ENCODE peak calls at places on chromosome 20, in four cellular contexts. S is K562, H is HepG2, Y is H1. G is an unnamed sample.

GRCh38 chr20:12177657-12178293 is 260.1 kb downstream of the BTBD3 start:
- DNase-seq in Y (no peak), H (peak), S (no peak), G (no peak)

GRCh38 chr20:49636447-49636846 is 68.5 kb upstream of the PTGIS start:
- DNase-seq in S (no peak), H (no peak), Y (no peak), G (no peak)

GRCh38 chr20:137668-138131 is 4.7 kb upstream of the DEFB126 start:
- DNase-seq in Y (no peak), H (peak), S (peak), G (no peak)

GRCh38 chr20:7146552-7147219 is 379.2 kb downstream of the BMP2 start:
- DNase-seq in H (no peak), Y (no peak), S (no peak), G (no peak)

GRCh38 chr20:59144831-59145196 is 18.8 kb upstream of the ZNF831 start:
- DNase-seq in H (no peak), S (no peak), Y (no peak), G (no peak)

GRCh38 chr20:19462491-19462890 is 250.0 kb downstream of the SLC24A3 start:
- DNase-seq in S (no peak), Y (no peak), H (no peak), G (no peak)

GRCh38 chr20:13220194-13220856 is 749 bp upstream of the ISM1 start:
- DNase-seq in S (no peak), Y (peak), H (no peak), G (no peak)

GRCh38 chr20:62989201-62989601 is 17.6 kb downstream of the BHLHE23 start:
- DNase-seq in Y (no peak), S (no peak), H (no peak), G (no peak)

GRCh38 chr20:6269163-6269873 is 146.5 kb upstream of the FERMT1 start:
- DNase-seq in S (peak), H (no peak), Y (no peak), G (no peak)

GRCh38 chr20:56636701-56637100 is 7.6 kb downstream of the TFAP2C start:
- DNase-seq in S (no peak), Y (no peak), H (no peak), G (no peak)

GRCh38 chr20:12113075-12113467 is 195.4 kb downstream of the BTBD3 start:
- DNase-seq in S (no peak), Y (no peak), H (no peak), G (no peak)

GRCh38 chr20:13671500-13672288 is 33.0 kb upstream of the TASP1 start:
- DNase-seq in Y (no peak), H (no peak), S (no peak), G (no peak)

GRCh38 chr20:5030348-5031205 is 29.3 kb upstream of the SLC23A2 start:
- DNase-seq in H (no peak), Y (no peak), S (no peak), G (no peak)

GRCh38 chr20:64049060-64049886 is at the start of gene SOX18:
- DNase-seq in H (no peak), S (peak), Y (no peak), G (no peak)

GRCh38 chr20:45867811-45868176 is 10.4 kb downstream of the ZSWIM3 start:
- DNase-seq in Y (no peak), H (no peak), S (no peak), G (no peak)

GRCh38 chr20:36745234-36745926 is 510 bp downstream of the NDRG3 start:
- DNase-seq in H (peak), Y (no peak), S (peak), G (no peak)

GRCh38 chr20:50517817-50518154 is 7.6 kb downstream of the PTPN1 start:
- DNase-seq in H (no peak), S (no peak), Y (no peak), G (no peak)

GRCh38 chr20:8903655-8904605 is 165.0 kb upstream of the PLCB4 start:
- DNase-seq in H (no peak), Y (no peak), S (no peak), G (no peak)

GRCh38 chr20:36744764-36745191 is 1.1 kb downstream of the NDRG3 start:
- DNase-seq in H (no peak), Y (no peak), S (peak), G (no peak)

GRCh38 chr20:50197463-50197862 is 6.8 kb downstream of the CEBPB start:
- DNase-seq in Y (no peak), S (peak), H (no peak), G (no peak)

GRCh38 chr20:51536116-51537069 is 6.1 kb downstream of the NFATC2 start:
- DNase-seq in Y (no peak), H (no peak), S (no peak), G (no peak)

GRCh38 chr20:34368547-34368946 is 5.5 kb downstream of the ITCH start:
- DNase-seq in S (no peak), H (no peak), Y (no peak), G (no peak)

GRCh38 chr20:62902926-62903615 is 23.2 kb downstream of the DIDO1 start:
- DNase-seq in Y (no peak), H (no peak), S (no peak), G (no peak)

GRCh38 chr20:63718996-63719395 is 11.2 kb downstream of the ZGPAT start:
- DNase-seq in Y (no peak), S (no peak), H (no peak), G (no peak)

GRCh38 chr20:58162976-58163375 is 65.5 kb downstream of the ANKRD60 start:
- DNase-seq in Y (no peak), H (no peak), S (no peak), G (no peak)

GRCh38 chr20:3616250-3616649 is 46.9 kb downstream of the GFRA4 start:
- DNase-seq in H (no peak), Y (no peak), S (no peak), G (no peak)

GRCh38 chr20:17327185-17327780 is 100.4 kb downstream of the PCSK2 start:
- DNase-seq in H (no peak), S (no peak), Y (peak), G (no peak)

GRCh38 chr20:25452333-25452732 is 44.9 kb downstream of the GINS1 start:
- DNase-seq in S (no peak), Y (no peak), H (no peak), G (no peak)

GRCh38 chr20:47490795-47491194 is 10.9 kb upstream of the NCOA3 start:
- DNase-seq in S (no peak), H (no peak), Y (no peak), G (no peak)

GRCh38 chr20:47493954-47494293 is 7.8 kb upstream of the NCOA3 start:
- DNase-seq in Y (no peak), H (no peak), S (no peak), G (no peak)

GRCh38 chr20:47492284-47492683 is 9.4 kb upstream of the NCOA3 start:
- DNase-seq in Y (no peak), H (no peak), S (no peak), G (no peak)

GRCh38 chr20:47496118-47496517 is 5.6 kb upstream of the NCOA3 start:
- DNase-seq in Y (no peak), H (no peak), S (no peak), G (no peak)

GRCh38 chr20:47493175-47493953 is 8.3 kb upstream of the NCOA3 start:
- DNase-seq in H (peak), Y (no peak), S (peak), G (no peak)
- TF ChIP-seq HDAC6 in H (no peak), Y (no peak), S (no peak), G (no peak)

DNA sequence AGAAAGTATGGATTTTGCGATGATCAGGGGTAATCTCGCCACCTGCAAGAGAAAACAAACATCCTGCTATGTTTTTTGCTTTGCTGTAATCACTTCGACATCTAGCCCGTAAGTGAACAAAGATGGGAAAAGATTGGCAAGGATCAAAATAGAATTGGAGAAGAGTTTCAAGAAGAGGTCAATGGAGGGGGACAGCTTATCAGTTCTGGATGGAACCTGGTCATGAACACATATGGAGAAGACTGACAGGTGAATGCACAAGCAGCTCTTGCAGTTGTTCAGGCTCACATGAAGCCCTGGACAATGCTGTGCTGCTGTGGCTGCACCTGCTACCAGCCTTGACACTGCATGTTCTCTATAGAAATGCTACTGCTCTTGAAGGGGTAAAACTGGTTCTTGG is 222.1 kb downstream of the BCAS1 start:
- DNase-seq in Y (no peak), S (no peak), H (no peak), G (no peak)
- H3K4me2 ChIP-seq in Y (no peak), S (no peak), H (no peak), G (peak)

GRCh38 chr20:32925481-32926196 is 66.9 kb downstream of the EFCAB8 start:
- DNase-seq in H (no peak), S (no peak), Y (no peak), G (no peak)

GRCh38 chr20:32924781-32925180 is 66.1 kb downstream of the EFCAB8 start:
- DNase-seq in H (no peak), Y (no peak), S (no peak), G (no peak)

GRCh38 chr20:32930701-32931100 is 72.0 kb downstream of the EFCAB8 start:
- DNase-seq in H (no peak), S (no peak), Y (no peak), G (no peak)

GRCh38 chr20:32930181-32930580 is 71.5 kb downstream of the EFCAB8 start:
- DNase-seq in S (no peak), Y (no peak), H (no peak), G (no peak)

DNA sequence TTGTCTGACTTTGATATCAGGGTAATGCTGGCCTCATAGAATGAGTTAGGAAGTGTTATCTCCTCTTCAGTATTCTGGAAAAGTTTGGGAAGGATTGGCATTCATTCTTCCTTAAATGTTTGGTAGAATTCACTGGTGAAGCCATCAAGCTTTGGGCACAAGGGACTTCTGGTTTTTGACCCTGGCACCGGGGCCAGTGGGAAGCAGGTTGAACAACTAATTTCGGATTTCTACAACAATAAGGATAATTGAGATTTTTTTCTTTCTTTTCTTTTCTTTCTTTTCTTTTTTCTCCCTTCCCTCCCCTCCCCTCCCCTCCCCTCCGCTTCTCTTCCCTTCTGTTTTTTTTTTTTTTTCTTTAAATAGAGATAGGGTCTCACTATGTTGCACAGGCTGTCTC is 70.4 kb downstream of the EFCAB8 start:
- DNase-seq in H (no peak), Y (no peak), S (no peak), G (no peak)
- TF ChIP-seq HDAC6 in H (no peak), Y (no peak), S (no peak), G (no peak)

GRCh38 chr20:60695223-60695622 is 556.8 kb upstream of the CDH4 start:
- DNase-seq in S (peak), H (no peak), Y (no peak), G (no peak)
- H3K4me2 ChIP-seq in S (no peak), H (no peak), Y (no peak), G (no peak)

GRCh38 chr20:16222859-16223411 is 350.3 kb downstream of the KIF16B start:
- DNase-seq in S (peak), H (no peak), Y (no peak), G (no peak)
- TF ChIP-seq HDAC6 in S (no peak), H (no peak), Y (no peak), G (no peak)

GRCh38 chr20:23061262-23061661 is 11.8 kb upstream of the THBD start:
- DNase-seq in H (no peak), Y (no peak), S (no peak), G (no peak)
- H3K4me2 ChIP-seq in H (no peak), Y (no peak), S (no peak), G (no peak)